ENCODE peak calls at places on chromosomes 3 and 15, in nine cellular contexts. F is fibroblast of mammary gland; K is Right ventricle myocardium superior; L is activated CD4-positive, alpha-beta T cell treated with anti-CD3 and anti-CD28 coated beads, Interleukin-2, amount 50 U/mL, for 1 hour; G is transverse colon; H is lower lobe of right lung; Z is stimulated activated naive CD4-positive, alpha-beta T cell treated with Interleukin-2 at 50 U/mL for 16 hours; T is GM04504; B is IMR-90. E is an unnamed sample.
A peak's percentile ranks its signal among the peaks of the same experiment; 100 is the strongest.

GRCh38 chr15:85408270-85408746 is 27.9 kb downstream of the AKAP13 start:
- DNase-seq in F (no peak), K (no peak), L (no peak), G (no peak), H (no peak), Z (peak; percentile 45), T (no peak), B (no peak), E (no peak)

GRCh38 chr3:124582196-124582595 is 148.1 kb upstream of the UMPS start:
- DNase-seq in F (no peak), K (no peak), L (no peak), G (no peak), H (no peak), Z (no peak), T (no peak), B (no peak), E (no peak)

GRCh38 chr15:92074646-92075045 is 221.1 kb downstream of the SLCO3A1 start:
- DNase-seq in F (peak; percentile 89), K (peak; percentile 71), L (no peak), G (no peak), H (peak; percentile 86), Z (no peak), T (no peak), B (peak; percentile 44), E (peak; percentile 63)

GRCh38 chr3:16338124-16338523 is 73.1 kb downstream of the OXNAD1 start:
- DNase-seq in F (no peak), K (peak; percentile 55), L (peak; percentile 30), G (peak; percentile 47), H (peak; percentile 55), Z (peak; percentile 11), T (no peak), B (no peak), E (no peak)

GRCh38 chr3:168722091-168722490 is 626.4 kb upstream of the GOLIM4 start:
- DNase-seq in F (no peak), K (no peak), L (no peak), G (no peak), H (no peak), Z (no peak), T (no peak), B (peak; percentile 36), E (no peak)

GRCh38 chr15:25886498-25887140 is 23.5 kb upstream of the ATP10A start:
- DNase-seq in F (no peak), K (peak; percentile 61), L (no peak), G (no peak), H (peak; percentile 87), Z (no peak), T (no peak), B (no peak), E (peak; percentile 86)

GRCh38 chr15:101044625-101045235 is 125.6 kb downstream of the LRRK1 start:
- DNase-seq in F (no peak), K (no peak), L (no peak), G (peak; percentile 4), H (peak; percentile 1), Z (no peak), T (no peak), B (no peak), E (peak; percentile 12)

GRCh38 chr3:134879991-134880390 is 84.9 kb downstream of the EPHB1 start:
- DNase-seq in F (no peak), K (no peak), L (no peak), G (no peak), H (no peak), Z (no peak), T (no peak), B (no peak), E (no peak)

GRCh38 chr3:111215481-111215880 is 143.9 kb downstream of the NECTIN3 start:
- DNase-seq in F (peak; percentile 18), K (no peak), L (no peak), G (no peak), H (no peak), Z (no peak), T (no peak), B (peak; percentile 47), E (no peak)

GRCh38 chr3:10410383-10411002 is 89.6 kb upstream of the SEC13 start:
- DNase-seq in F (no peak), K (no peak), L (no peak), G (no peak), H (peak; percentile 27), Z (no peak), T (no peak), B (no peak), E (no peak)

GRCh38 chr3:24037971-24038370 is 92.9 kb downstream of the NR1D2 start:
- DNase-seq in F (no peak), K (no peak), L (no peak), G (no peak), H (no peak), Z (no peak), T (no peak), B (no peak), E (no peak)

GRCh38 chr3:179503640-179504039 is 52.4 kb upstream of the GNB4 start:
- DNase-seq in F (no peak), K (no peak), L (no peak), G (no peak), H (no peak), Z (no peak), T (no peak), B (no peak), E (no peak)

GRCh38 chr15:82040395-82040794 is 5.4 kb downstream of the MEX3B start:
- DNase-seq in F (no peak), K (no peak), L (no peak), G (no peak), H (no peak), Z (no peak), T (no peak), B (peak; percentile 14), E (no peak)

GRCh38 chr15:80825361-80826030 is 46.3 kb downstream of the CEMIP start:
- DNase-seq in F (peak; percentile 4), K (no peak), L (no peak), G (no peak), H (no peak), Z (no peak), T (peak; percentile 38), B (no peak), E (no peak)

GRCh38 chr15:34360298-34360697 is 6.7 kb downstream of the LPCAT4 start:
- DNase-seq in F (no peak), K (no peak), L (no peak), G (no peak), H (no peak), Z (no peak), T (no peak), B (no peak), E (no peak)

GRCh38 chr3:160999268-160999667 is 105.9 kb downstream of the B3GALNT1 start:
- DNase-seq in F (no peak), K (no peak), L (no peak), G (no peak), H (no peak), Z (no peak), T (no peak), B (no peak), E (no peak)

GRCh38 chr3:187568171-187568570 is 102.0 kb downstream of the SST start:
- DNase-seq in F (no peak), K (no peak), L (no peak), G (no peak), H (no peak), Z (no peak), T (no peak), B (no peak), E (no peak)

E was measured in right cardiac atrium.